ENCODE peak calls at places on chromosome 20, in ten cellular contexts. F, Q, K, H, M, D, I, T, J and R are unnamed samples.
A peak's percentile ranks its signal among the peaks of the same experiment; 100 is the strongest.

GRCh38 chr20:460707-461106 is 1.6 kb downstream of the TBC1D20 start:
- DNase-seq in T (peak; percentile 38), J (no peak), H (no peak), M (no peak), Q (no peak), D (no peak), I (no peak), K (peak; percentile 44), F (no peak), R (peak; percentile 40)

GRCh38 chr20:50597406-50597969 is 87.3 kb downstream of the PTPN1 start:
- DNase-seq in J (no peak), I (no peak), T (no peak), F (no peak), H (no peak), D (no peak), K (no peak), M (no peak), Q (no peak), R (no peak)

GRCh38 chr20:23630392-23630849 is 7.3 kb downstream of the CST3 start:
- DNase-seq in F (no peak), M (no peak), T (no peak), I (no peak), H (no peak), D (no peak), K (no peak), Q (no peak), J (no peak), R (no peak)

GRCh38 chr20:41437836-41438235 is 71.2 kb upstream of the EMILIN3 start:
- DNase-seq in J (no peak), T (peak; percentile 13), D (no peak), F (peak; percentile 10), H (no peak), Q (no peak), K (peak; percentile 21), I (no peak), M (no peak), R (no peak)

GRCh38 chr20:15708984-15709598 is 864.2 kb downstream of the KIF16B start:
- DNase-seq in Q (peak; percentile 41), K (peak; percentile 32), T (peak; percentile 16), F (no peak), H (peak; percentile 74), M (peak; percentile 30), D (peak; percentile 17), J (peak; percentile 66), I (no peak), R (peak; percentile 42)

GRCh38 chr20:1894951-1895673 is at the start of gene SIRPA:
- DNase-seq in M (peak; percentile 69), H (peak; percentile 66), J (peak; percentile 72), I (peak; percentile 71), T (peak; percentile 76), K (peak; percentile 84), Q (no peak), D (no peak), F (peak; percentile 64), R (peak; percentile 75)

GRCh38 chr20:63540417-63541186 is 3.4 kb upstream of the PTK6 start:
- DNase-seq in K (no peak), I (no peak), T (no peak), Q (no peak), D (no peak), M (no peak), H (no peak), J (no peak), F (peak; percentile 50), R (no peak)

GRCh38 chr20:50645253-50646068 is 45.9 kb downstream of the RIPOR3 start:
- DNase-seq in F (peak; percentile 100), D (no peak), H (peak; percentile 49), M (peak; percentile 58), J (peak; percentile 76), K (peak; percentile 99), I (peak; percentile 96), Q (no peak), T (peak; percentile 99), R (peak; percentile 88)

GRCh38 chr20:21835042-21835441 is 129.6 kb downstream of the PAX1 start:
- DNase-seq in D (no peak), T (no peak), M (no peak), Q (no peak), I (no peak), H (no peak), F (no peak), K (no peak), J (no peak), R (no peak)
- TF ChIP-seq CTCF in D (no peak), T (no peak), M (no peak), Q (no peak), I (no peak), H (no peak), F (no peak), K (no peak), J (no peak), R (no peak)

DNA sequence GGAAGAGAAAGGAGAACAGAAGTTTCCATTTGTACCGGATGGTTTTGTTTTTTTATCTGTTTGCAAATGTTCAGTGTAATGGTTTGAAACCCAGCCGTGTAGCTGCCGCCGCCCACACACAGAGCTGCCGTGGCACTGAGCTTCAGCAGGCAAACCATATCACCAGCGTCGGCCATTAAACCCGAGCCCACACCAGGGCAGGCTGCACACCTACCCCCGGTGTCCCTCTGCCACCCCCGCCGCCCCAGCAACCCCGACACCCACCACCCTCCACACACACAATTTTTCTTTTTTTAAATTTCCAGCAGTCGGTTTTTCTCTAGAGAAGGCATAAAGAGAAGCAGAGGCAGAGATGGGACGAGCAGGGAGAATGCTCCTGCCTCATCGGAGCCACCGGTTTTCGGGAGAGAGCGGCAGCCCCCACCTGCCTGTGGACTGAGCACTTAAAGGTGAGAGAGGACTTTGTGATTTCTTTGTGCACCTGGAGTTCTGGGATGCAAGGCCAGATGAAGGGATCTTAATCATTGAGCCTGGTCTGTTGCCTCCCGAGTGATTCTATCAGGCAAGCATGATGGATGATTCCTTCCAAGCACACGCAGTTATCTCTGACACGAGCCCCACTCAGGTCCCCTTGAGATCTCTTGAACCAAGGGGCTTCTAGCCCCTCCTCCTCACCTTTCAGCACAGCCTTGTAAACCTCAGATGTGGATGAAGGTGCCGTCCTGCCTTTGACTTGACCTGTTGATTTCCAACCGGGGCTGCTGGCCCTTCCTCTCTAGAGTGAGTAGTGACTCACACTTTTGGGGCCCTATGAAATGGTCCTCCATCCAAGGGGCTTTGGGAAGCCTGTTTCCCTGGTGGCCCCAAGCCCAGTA is 17.5 kb upstream of the ZNF831 start:
- DNase-seq in H (no peak), M (no peak), D (peak; percentile 42), F (no peak), J (no peak), I (no peak), T (no peak), K (no peak), Q (no peak), R (no peak)
- H3K4me3 ChIP-seq in H (no peak overlapping the region), M (no peak overlapping the region), D (peak overlapping the region; percentile 63), F (no peak overlapping the region), J (peak overlapping the region; percentile 25), I (no peak overlapping the region), T (no peak overlapping the region), K (no peak overlapping the region), Q (no peak overlapping the region), R (no peak overlapping the region)

DNA sequence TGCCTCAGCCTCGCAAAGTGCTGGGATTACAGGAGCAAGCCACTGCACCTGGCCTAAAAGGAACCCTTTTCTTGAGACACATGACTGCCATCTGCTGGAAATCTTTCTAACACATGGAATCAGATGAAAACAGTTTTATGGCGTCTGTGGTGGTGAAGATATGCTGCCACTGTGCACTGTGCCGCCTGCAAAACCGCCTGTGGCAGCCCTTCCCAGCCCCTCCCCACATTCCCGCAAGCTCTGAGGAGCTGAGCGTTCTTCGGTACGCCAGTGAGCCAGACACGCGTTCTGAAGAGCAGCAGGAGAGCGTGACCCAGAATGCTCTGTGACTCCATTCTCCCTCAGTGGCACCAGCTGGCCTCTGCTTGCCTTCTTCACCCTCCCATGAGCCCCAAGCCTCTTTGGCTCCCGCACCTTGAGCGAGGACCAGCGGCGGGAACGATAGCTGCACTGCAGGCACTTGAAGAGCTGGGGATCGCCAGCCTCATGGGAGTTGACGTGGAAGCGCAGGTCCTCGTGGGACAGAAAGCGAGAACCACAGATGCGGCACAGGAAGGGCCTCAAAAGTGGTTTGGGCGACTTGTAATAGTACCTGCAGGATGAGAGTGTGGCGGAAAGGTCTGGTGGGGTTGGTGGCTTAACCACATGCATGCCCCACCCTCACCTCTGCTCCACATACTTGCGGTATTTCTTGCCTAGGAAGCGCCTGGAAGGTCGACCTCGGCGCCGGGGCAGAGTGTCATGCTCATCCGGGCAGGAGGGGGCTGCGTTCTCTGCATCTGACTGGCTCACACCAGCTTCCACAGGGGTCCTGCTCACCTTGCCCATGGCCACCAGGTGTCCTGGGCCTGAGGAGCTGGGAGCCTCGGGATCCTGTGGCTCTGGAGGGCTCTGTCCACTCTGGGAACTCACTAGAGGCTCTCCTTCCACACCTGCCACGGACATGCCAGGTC is 8.7 kb downstream of the ZNF335 start:
- DNase-seq in F (peak; percentile 33), D (no peak), Q (peak; percentile 65), K (peak; percentile 59), M (no peak), J (peak; percentile 58), H (peak; percentile 67), I (peak; percentile 45), T (peak; percentile 56), R (peak; percentile 68)
- TF ChIP-seq CTCF in F (peak; percentile 29), D (peak; percentile 19), Q (peak; percentile 55), K (peak; percentile 16), M (peak; percentile 47), J (peak; percentile 33), H (peak; percentile 51), I (peak; percentile 26), T (no peak), R (peak; percentile 45)

DNA sequence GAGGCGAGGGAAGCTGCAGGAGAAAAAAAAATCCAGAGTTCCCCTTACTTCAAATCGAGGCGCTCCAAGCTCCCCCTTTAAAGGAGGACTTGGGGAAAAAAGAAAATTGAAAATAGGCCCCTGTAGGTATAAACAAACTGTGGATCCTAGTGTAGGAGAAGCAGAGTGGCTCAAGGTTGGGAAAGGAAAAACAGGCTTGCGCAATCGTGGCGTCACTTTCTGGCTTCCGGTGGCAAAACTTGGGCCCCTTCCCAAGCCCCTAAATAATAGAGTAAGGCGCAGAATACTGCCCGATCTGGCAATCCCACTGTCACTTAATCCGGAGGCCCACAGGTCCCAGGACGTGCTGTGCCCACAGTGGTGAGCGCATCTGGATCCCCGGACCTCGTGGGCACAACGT is 8.0 kb downstream of the PAX1 start:
- DNase-seq in J (no peak), Q (no peak), F (no peak), K (no peak), D (no peak), M (no peak), H (no peak), T (no peak), I (no peak), R (no peak)
- H3K4me3 ChIP-seq in J (no peak overlapping the region), Q (no peak overlapping the region), F (no peak overlapping the region), K (no peak overlapping the region), D (no peak overlapping the region), M (no peak overlapping the region), H (peak overlapping the region; percentile 24), T (no peak overlapping the region), I (no peak overlapping the region), R (no peak overlapping the region)